ENCODE peak calls at places on chromosome 19, in ten cellular contexts. I is SK-N-SH, H is fibroblast of lung, K is OCI-LY7, S is H9, N is neural progenitor cell, B is GM23338, T is PC-9, W is GM23248, G is keratinocyte. Q is an unnamed sample. For H4K20me1 and H3K79me2, the result is how much of the 10 kb centered on the place peaks cover.

GRCh38 chr19:41175825-41176734 is 16.9 kb upstream of the CYP2S1 start:
- DNase-seq in I (no peak), H (peak), K (peak), S (peak), N (peak), B (peak), T (peak), W (peak), G (no peak), Q (peak)

GRCh38 chr19:19105365-19106060 is 32.8 kb downstream of the TMEM161A start:
- DNase-seq in I (peak), H (peak), K (peak), S (peak), N (peak), B (peak), T (no peak), W (peak), G (no peak), Q (no peak)

GRCh38 chr19:5336195-5336965 is 4.2 kb downstream of the PTPRS start:
- DNase-seq in I (no peak), H (no peak), K (peak), S (no peak), N (peak), B (no peak), T (no peak), W (no peak), G (no peak), Q (peak)

GRCh38 chr19:42099336-42099925 is 23.5 kb downstream of the ZNF574 start:
- DNase-seq in I (no peak), H (no peak), K (no peak), S (no peak), N (no peak), B (no peak), T (no peak), W (no peak), G (no peak), Q (no peak)

GRCh38 chr19:42252365-42253244 is 2.3 kb downstream of the ERF start:
- DNase-seq in I (peak), H (peak), K (no peak), S (no peak), N (no peak), B (peak), T (no peak), W (peak), G (no peak), Q (no peak)

GRCh38 chr19:51019544-51019925 is at the start of gene KLK10:
- DNase-seq in I (no peak), H (no peak), K (no peak), S (no peak), N (no peak), B (no peak), T (no peak), W (no peak), G (no peak), Q (no peak)

GRCh38 chr19:33819875-33820781 is 23.5 kb downstream of the KCTD15 start:
- DNase-seq in I (peak), H (peak), K (peak), S (peak), N (peak), B (peak), T (peak), W (peak), G (peak), Q (peak)

GRCh38 chr19:18176367-18177310 is 3.0 kb downstream of the IFI30 start:
- DNase-seq in I (no peak), H (no peak), K (no peak), S (no peak), N (no peak), B (no peak), T (no peak), W (no peak), G (no peak), Q (no peak)

GRCh38 chr19:19345232-19345631 is 24.6 kb downstream of the MAU2 start:
- DNase-seq in I (no peak), H (no peak), K (no peak), S (no peak), N (no peak), B (no peak), T (no peak), W (no peak), G (no peak), Q (no peak)

GRCh38 chr19:18379803-18380747 is 5.9 kb upstream of the GDF15 start:
- DNase-seq in I (no peak), H (peak), K (no peak), S (peak), N (no peak), B (peak), T (peak), W (peak), G (no peak), Q (no peak)

DNA sequence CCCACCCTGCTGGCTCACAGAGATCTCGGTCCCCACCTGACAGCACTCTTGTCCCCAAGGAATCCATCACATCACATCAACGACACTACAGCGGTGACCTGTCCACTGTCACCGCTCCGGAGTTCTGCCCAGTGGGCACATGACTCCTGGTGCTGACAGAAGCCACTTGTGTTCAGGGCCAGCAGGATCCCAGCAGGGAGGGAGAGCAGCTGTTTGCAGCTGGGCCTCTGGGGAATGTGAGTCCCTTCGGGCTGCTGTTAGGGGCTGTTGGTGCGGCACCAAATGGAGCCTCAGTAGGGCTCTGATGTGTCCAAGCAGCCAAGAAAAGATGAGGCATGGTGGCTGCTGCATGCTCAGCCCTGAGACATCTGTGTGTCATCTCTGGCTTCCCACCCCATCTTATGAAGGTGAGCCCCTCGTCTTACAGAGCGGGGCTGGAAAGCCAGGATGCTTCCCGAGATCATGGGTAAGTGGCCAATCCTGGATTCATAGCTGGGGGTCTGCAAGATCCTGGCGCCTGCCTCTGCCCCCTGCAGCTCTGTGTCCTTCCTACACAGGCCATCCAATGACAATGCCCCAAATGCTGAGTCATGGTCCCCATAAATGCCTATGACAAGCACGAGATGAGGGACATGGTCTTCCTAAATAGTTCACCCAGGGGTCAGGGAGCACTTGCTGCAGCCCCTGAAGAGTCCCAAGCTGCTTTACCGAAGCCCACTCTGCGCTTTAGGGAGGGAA is 56.0 kb downstream of the F2RL3 start:
- DNase-seq in I (no peak), H (no peak), K (no peak), S (no peak), N (no peak), B (no peak), T (no peak), W (no peak), G (no peak), Q (no peak)
- H4K20me1 ChIP-seq in I (under half), H (under half), K (under half), S (under half), N (under half), B (under half), T (under half), W (under half), G (under half), Q (under half)

GRCh38 chr19:38700933-38701454 is 43.3 kb downstream of the CAPN12 start:
- DNase-seq in I (no peak), H (no peak), K (no peak), S (no peak), N (no peak), B (no peak), T (no peak), W (no peak), G (no peak), Q (no peak)

GRCh38 chr19:38699647-38700349 is 44.5 kb downstream of the CAPN12 start:
- DNase-seq in I (no peak), H (no peak), K (no peak), S (no peak), N (no peak), B (no peak), T (no peak), W (no peak), G (no peak), Q (no peak)

GRCh38 chr19:38699027-38699346 is 45.3 kb downstream of the CAPN12 start:
- DNase-seq in I (no peak), H (no peak), K (no peak), S (no peak), N (no peak), B (no peak), T (no peak), W (no peak), G (peak), Q (peak)

GRCh38 chr19:38701455-38702063 is 42.7 kb downstream of the CAPN12 start:
- DNase-seq in I (no peak), H (peak), K (no peak), S (no peak), N (no peak), B (no peak), T (no peak), W (peak), G (no peak), Q (no peak)

GRCh38 chr19:38700350-38700932 is 43.8 kb downstream of the CAPN12 start:
- DNase-seq in I (no peak), H (no peak), K (no peak), S (no peak), N (no peak), B (no peak), T (no peak), W (no peak), G (no peak), Q (no peak)
- H3K79me2 ChIP-seq in I (half or more), H (half or more), K (under half), S (under half), N (half or more), B (half or more), T (half or more), W (half or more), G (half or more), Q (under half)

GRCh38 chr19:29945433-29945832 is 3.4 kb downstream of the URI1 start:
- DNase-seq in I (no peak), H (peak), K (no peak), S (no peak), N (no peak), B (no peak), T (no peak), W (peak), G (no peak), Q (no peak)

GRCh38 chr19:29945017-29945416 is 3.0 kb downstream of the URI1 start:
- DNase-seq in I (no peak), H (no peak), K (no peak), S (no peak), N (no peak), B (no peak), T (no peak), W (no peak), G (no peak), Q (no peak)

GRCh38 chr19:29942404-29943261 is 594 bp downstream of the URI1 start:
- DNase-seq in I (peak), H (peak), K (peak), S (peak), N (peak), B (peak), T (peak), W (peak), G (no peak), Q (peak)

GRCh38 chr19:29943615-29944014 is 1.6 kb downstream of the URI1 start:
- DNase-seq in I (no peak), H (no peak), K (no peak), S (no peak), N (no peak), B (no peak), T (no peak), W (peak), G (peak), Q (no peak)

GRCh38 chr19:29944415-29945012 is 2.5 kb downstream of the URI1 start:
- DNase-seq in I (no peak), H (no peak), K (no peak), S (no peak), N (no peak), B (no peak), T (no peak), W (no peak), G (no peak), Q (no peak)
- H3K4me2 ChIP-seq in I (peak), H (peak), K (peak), S (no peak), N (peak), B (peak), T (peak), W (peak), G (peak), Q (peak)

GRCh38 chr19:2114218-2114617 is 17.5 kb downstream of the IZUMO4 start:
- DNase-seq in I (no peak), H (no peak), K (no peak), S (no peak), N (no peak), B (no peak), T (no peak), W (no peak), G (no peak), Q (no peak)

GRCh38 chr19:2111886-2112285 is 15.2 kb downstream of the IZUMO4 start:
- DNase-seq in I (no peak), H (no peak), K (no peak), S (no peak), N (no peak), B (no peak), T (no peak), W (no peak), G (no peak), Q (no peak)

GRCh38 chr19:2113436-2114211 is 16.9 kb downstream of the IZUMO4 start:
- DNase-seq in I (no peak), H (no peak), K (no peak), S (no peak), N (no peak), B (no peak), T (peak), W (peak), G (no peak), Q (no peak)

GRCh38 chr19:2111425-2111824 is 14.7 kb downstream of the IZUMO4 start:
- DNase-seq in I (no peak), H (no peak), K (no peak), S (no peak), N (no peak), B (no peak), T (no peak), W (no peak), G (no peak), Q (no peak)

DNA sequence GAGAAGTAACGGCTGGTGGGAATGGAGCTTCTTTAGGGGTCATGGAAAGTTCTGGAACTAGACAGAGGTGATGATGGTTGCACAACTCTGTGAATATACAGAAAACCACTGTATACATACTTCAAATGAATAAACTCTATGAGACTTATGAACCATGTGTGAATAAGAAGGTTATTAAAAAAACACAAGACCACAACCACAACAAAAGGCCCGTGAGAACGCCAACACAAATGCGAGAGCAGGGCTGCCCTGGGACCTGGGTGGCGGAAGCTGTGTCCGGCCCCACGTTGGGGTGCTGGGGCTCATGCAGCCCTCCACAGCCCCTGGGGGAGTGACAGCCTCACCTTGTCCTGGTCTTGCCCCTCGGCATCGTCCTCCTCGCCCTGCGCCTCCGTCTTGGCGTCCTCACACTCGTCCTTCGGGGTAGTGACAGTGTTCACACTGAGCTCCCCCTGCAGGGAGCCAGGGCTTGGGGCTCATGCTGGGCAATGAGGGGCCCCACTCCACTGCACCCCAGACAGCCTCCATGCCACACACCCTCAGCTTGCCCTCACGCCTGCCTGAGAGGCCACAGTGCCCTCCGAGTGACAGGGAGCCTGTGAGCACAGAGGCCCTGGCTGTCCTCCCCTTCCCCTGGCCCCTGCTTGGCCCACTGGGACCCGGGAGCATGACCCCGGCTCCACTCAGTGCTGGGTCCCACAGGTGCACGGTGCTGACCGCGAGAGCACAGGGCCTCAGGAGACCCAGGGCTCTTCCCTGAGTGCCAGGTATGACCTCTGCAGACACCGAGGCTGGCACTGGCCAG is 16.0 kb downstream of the IZUMO4 start:
- DNase-seq in I (no peak), H (peak), K (no peak), S (no peak), N (no peak), B (no peak), T (no peak), W (no peak), G (no peak), Q (peak)
- H4K20me1 ChIP-seq in I (under half), H (under half), K (under half), S (under half), N (under half), B (under half), T (under half), W (under half), G (under half), Q (under half)

DNA sequence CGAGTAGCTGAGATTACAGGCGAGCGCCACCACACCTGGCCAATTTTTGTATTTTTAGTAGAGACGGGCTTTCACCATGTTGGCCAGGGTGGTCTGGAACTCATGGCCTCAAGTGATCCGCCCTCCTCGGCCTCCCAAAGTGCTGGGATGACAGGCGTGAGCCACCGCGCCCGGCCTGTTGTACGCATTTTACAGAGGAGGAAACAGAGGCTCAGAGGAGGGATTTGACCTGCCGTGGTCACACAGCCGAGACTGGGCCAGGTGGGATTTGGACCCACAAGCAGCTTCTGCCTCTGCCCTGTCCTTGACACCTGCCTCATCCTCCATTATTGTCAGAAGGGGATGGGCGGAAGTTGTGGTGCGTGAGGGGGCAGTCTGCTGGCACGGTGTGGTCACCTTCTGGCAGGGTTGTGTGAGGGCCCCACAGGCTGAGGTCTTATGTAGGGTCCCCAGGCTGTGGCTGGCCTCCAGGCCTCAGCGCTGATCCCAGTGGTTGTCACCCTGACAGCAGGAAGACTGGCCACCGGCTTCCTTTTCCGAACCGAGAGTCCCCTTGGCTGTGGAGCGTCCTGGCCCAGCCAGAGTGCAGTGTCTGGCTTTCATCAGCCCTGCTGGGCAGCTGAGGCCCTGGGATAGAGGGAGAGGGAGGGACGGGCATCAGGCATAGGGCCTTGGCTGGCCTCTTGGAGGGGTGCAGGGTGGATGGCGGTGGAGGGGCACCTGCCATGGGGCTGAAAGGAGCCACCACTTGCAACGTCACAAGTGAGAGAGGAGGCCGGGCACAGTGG is 20.3 kb downstream of the NFIC start:
- DNase-seq in I (peak), H (no peak), K (no peak), S (no peak), N (no peak), B (no peak), T (no peak), W (no peak), G (no peak), Q (no peak)
- H3K79me2 ChIP-seq in I (half or more), H (half or more), K (under half), S (under half), N (under half), B (under half), T (half or more), W (half or more), G (half or more), Q (half or more)

GRCh38 chr19:55082023-55082851 is 6.6 kb downstream of the EPS8L1 start:
- DNase-seq in I (peak), H (peak), K (peak), S (peak), N (peak), B (peak), T (no peak), W (peak), G (no peak), Q (no peak)
- H3K4me2 ChIP-seq in I (peak), H (no peak), K (peak), S (peak), N (peak), B (peak), T (no peak), W (no peak), G (no peak), Q (no peak)

GRCh38 chr19:2343289-2343982 is 15.0 kb downstream of the SPPL2B start:
- DNase-seq in I (no peak), H (no peak), K (no peak), S (peak), N (no peak), B (no peak), T (no peak), W (no peak), G (no peak), Q (no peak)
- H4K20me1 ChIP-seq in I (under half), H (under half), K (under half), S (under half), N (under half), B (under half), T (under half), W (under half), G (under half), Q (under half)

GRCh38 chr19:12796146-12797071 is 5.1 kb downstream of the JUNB start:
- DNase-seq in I (peak), H (peak), K (peak), S (peak), N (peak), B (peak), T (peak), W (peak), G (no peak), Q (peak)
- H3K79me2 ChIP-seq in I (under half), H (under half), K (under half), S (under half), N (under half), B (under half), T (half or more), W (under half), G (under half), Q (under half)

DNA sequence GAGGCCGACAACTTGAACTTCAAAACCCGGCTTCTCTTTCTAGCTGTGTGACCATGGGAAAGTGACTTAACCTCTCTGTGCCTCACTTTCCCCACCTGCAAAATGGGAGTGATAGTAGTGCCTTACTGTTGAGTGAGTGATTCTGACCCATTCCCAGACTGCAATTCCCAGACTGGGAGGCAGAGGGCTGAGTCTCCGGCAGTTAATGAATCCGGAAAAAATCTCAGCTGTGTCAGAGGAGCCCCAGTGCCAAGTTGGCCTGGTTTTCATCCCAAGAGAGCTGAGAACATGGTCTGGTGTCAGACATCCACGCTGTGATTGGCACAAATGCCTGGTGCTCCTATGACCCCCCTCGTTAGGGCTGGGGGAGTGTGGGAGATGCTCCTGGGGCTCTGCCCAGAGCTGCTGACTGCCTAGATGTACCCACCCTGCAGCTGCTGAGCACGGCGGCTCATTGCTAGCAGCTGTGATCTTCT is 50.0 kb downstream of the PIN1 start:
- DNase-seq in I (peak), H (peak), K (no peak), S (no peak), N (no peak), B (peak), T (no peak), W (peak), G (no peak), Q (no peak)
- H3K4me2 ChIP-seq in I (no peak), H (no peak), K (no peak), S (no peak), N (no peak), B (no peak), T (no peak), W (no peak), G (no peak), Q (no peak)

GRCh38 chr19:3108775-3109174 is 14.6 kb downstream of the GNA11 start:
- DNase-seq in I (peak), H (peak), K (peak), S (peak), N (peak), B (peak), T (peak), W (peak), G (no peak), Q (peak)
- H4K20me1 ChIP-seq in I (half or more), H (under half), K (under half), S (under half), N (half or more), B (under half), T (under half), W (under half), G (under half), Q (under half)

Q was measured in DND-41.